ENCODE peak calls at places on chromosome 4, in five cellular contexts. M, F, R, P and V are unnamed samples. For H3K4me1, the result is how much of the 10 kb centered on the place peaks cover.

GRCh38 chr4:10196191-10196590 is 79.6 kb upstream of the WDR1 start:
- DNase-seq in P (no peak), M (no peak), R (no peak), F (no peak), V (no peak)

GRCh38 chr4:139454111-139454600 is at the start of gene RAB33B:
- DNase-seq in F (no peak), M (no peak), R (no peak), P (no peak), V (no peak)

GRCh38 chr4:65241257-65241997 is 428.9 kb downstream of the EPHA5 start:
- DNase-seq in F (peak), R (no peak), P (peak), M (no peak), V (no peak)

GRCh38 chr4:126533176-126533575 is 1099.6 kb upstream of the INTU start:
- DNase-seq in F (no peak), P (no peak), M (no peak), R (no peak), V (no peak)

GRCh38 chr4:155679343-155679742 is 12.7 kb downstream of the GUCY1A1 start:
- DNase-seq in F (no peak), R (no peak), M (peak), P (no peak), V (no peak)

GRCh38 chr4:83731609-83732008 is 195.7 kb downstream of the GPAT3 start:
- DNase-seq in R (no peak), F (no peak), M (peak), P (no peak), V (no peak)

GRCh38 chr4:82842593-82842992 is 44.0 kb upstream of the SCD5 start:
- DNase-seq in F (no peak), R (no peak), P (no peak), M (no peak), V (no peak)

GRCh38 chr4:17220816-17221215 is 291.1 kb downstream of the QDPR start:
- DNase-seq in F (no peak), R (no peak), M (no peak), P (no peak), V (no peak)

GRCh38 chr4:152079543-152080293 is 318.9 kb upstream of the GATB start:
- DNase-seq in F (no peak), P (no peak), M (no peak), R (no peak), V (peak)

GRCh38 chr4:181855307-181855706 is 387.9 kb upstream of the TENM3 start:
- DNase-seq in F (no peak), M (peak), P (no peak), R (no peak), V (no peak)

GRCh38 chr4:139922625-139923024 is 231.4 kb downstream of the MAML3 start:
- DNase-seq in F (no peak), P (no peak), R (no peak), M (no peak), V (no peak)

GRCh38 chr4:145481164-145481941 is at the start of gene SMAD1:
- DNase-seq in M (peak), P (peak), R (peak), F (peak), V (no peak)

GRCh38 chr4:146333187-146333894 is 119.0 kb downstream of the REELD1 start:
- DNase-seq in M (peak), P (no peak), R (no peak), F (no peak), V (no peak)

GRCh38 chr4:110550260-110550659 is 72.6 kb downstream of the PITX2 start:
- DNase-seq in F (no peak), M (peak), P (no peak), R (no peak), V (no peak)

GRCh38 chr4:37599092-37599800 is 86.9 kb downstream of the RELL1 start:
- DNase-seq in P (no peak), F (no peak), M (no peak), R (no peak), V (no peak)

GRCh38 chr4:150261571-150261970 is 183.3 kb downstream of the DCLK2 start:
- DNase-seq in R (no peak), P (no peak), F (no peak), M (peak), V (no peak)

GRCh38 chr4:184030764-184031163 is 125.7 kb downstream of the STOX2 start:
- DNase-seq in M (no peak), R (no peak), P (no peak), F (no peak), V (no peak)

GRCh38 chr4:182144621-182145359 is 98.4 kb upstream of the TENM3 start:
- DNase-seq in F (no peak), M (peak), R (no peak), P (peak), V (no peak)

GRCh38 chr4:125432078-125432477 is 117.3 kb downstream of the FAT4 start:
- DNase-seq in P (peak), M (no peak), R (no peak), F (no peak), V (no peak)

GRCh38 chr4:89305712-89306437 is 1.7 kb downstream of the GPRIN3 start:
- DNase-seq in R (no peak), M (peak), F (no peak), P (no peak), V (no peak)

GRCh38 chr4:162836773-162837172 is 329.9 kb downstream of the NAF1 start:
- DNase-seq in R (no peak), P (no peak), M (no peak), F (no peak), V (no peak)

DNA sequence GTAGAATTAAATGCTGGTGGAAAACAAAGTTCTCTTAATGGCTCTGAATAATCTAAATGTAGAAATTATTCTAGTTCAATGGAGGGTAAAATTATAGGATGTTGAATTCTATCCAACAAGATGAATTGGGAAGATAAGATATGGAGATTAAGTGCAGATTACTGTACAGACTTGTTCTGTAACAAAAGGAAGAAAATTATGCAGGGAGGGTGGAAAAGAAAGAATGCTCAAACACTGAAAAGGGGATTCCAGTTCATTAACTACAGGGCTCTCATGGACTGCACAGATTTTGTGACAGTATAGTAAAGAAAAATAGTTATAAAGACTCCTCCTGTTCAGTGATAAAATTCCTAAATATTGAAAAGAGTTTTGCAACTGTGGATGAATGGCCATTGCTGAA is 1794.0 kb upstream of the PCDH7 start:
- DNase-seq in F (no peak), R (no peak), P (no peak), M (no peak), V (no peak)
- H3K4me1 ChIP-seq in F (under half), R (under half), P (under half), M (under half), V (under half)

GRCh38 chr4:57040510-57040909 is 61.8 kb downstream of the POLR2B start:
- DNase-seq in P (no peak), R (no peak), F (no peak), M (no peak), V (no peak)

GRCh38 chr4:57048590-57049304 is 61.4 kb downstream of the IGFBP7 start:
- DNase-seq in R (no peak), P (no peak), M (peak), F (no peak), V (no peak)

GRCh38 chr4:57044279-57044678 is 65.6 kb downstream of the POLR2B start:
- DNase-seq in M (no peak), P (no peak), R (no peak), F (no peak), V (no peak)

GRCh38 chr4:57043304-57044251 is 64.9 kb downstream of the POLR2B start:
- DNase-seq in P (no peak), F (no peak), M (no peak), R (no peak), V (no peak)

GRCh38 chr4:57044996-57045395 is 65.2 kb downstream of the IGFBP7 start:
- DNase-seq in R (no peak), M (no peak), P (no peak), F (no peak), V (no peak)
- H3K27ac ChIP-seq in R (no peak), M (no peak), P (no peak), F (no peak), V (no peak)

GRCh38 chr4:141899103-141899502 is 262.7 kb downstream of the IL15 start:
- DNase-seq in M (no peak), P (no peak), F (no peak), R (no peak), V (no peak)

GRCh38 chr4:141900841-141901240 is 264.5 kb downstream of the IL15 start:
- DNase-seq in M (no peak), F (no peak), R (no peak), P (no peak), V (no peak)

GRCh38 chr4:141899541-141899940 is 263.2 kb downstream of the IL15 start:
- DNase-seq in P (no peak), F (no peak), M (no peak), R (no peak), V (no peak)

GRCh38 chr4:141896687-141897086 is 260.3 kb downstream of the IL15 start:
- DNase-seq in F (no peak), R (no peak), M (no peak), P (no peak), V (no peak)

DNA sequence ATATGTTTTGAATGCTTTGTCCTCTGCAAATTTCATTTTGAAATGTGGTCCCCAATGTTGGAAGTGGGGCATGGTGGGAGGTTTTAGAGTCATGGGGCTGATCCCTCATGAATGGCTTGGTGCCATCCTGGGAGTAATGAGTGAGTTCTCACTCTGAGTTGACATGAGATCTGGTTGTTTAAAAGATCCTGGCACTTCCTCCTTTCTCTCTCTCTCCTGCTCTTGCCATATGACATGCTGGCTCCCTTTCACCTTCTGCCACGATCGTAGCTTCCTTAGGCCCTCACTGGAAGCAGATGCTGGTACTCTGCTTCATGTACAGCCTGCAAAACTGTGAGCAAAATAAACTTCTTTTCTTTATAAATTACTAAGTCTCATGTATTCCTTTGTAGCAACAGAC is 262.0 kb downstream of the IL15 start:
- DNase-seq in P (no peak), F (no peak), R (no peak), M (no peak), V (no peak)
- H3K4me1 ChIP-seq in P (under half), F (under half), R (under half), M (under half), V (under half)

DNA sequence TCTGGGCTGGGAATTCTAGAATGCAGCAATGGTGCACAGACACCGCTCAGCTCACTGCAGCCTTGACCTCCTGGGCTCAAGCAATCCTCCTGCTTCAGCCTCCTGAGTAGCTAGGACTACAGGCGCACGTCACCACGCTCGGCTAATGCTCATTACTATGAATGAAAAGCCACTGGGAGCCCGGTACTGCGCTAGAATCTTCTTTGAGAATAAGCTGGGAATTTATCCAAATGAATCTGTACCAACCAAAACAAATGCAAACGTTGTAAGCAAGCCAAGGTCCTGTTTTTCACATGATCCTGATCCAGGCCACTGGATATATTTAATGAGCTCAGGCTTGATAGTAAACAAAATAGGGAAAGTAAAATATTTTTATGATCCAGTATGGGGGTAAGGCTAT is 105.0 kb downstream of the RBM47 start:
- DNase-seq in R (peak), P (no peak), F (no peak), M (no peak), V (no peak)
- H3K27ac ChIP-seq in R (peak), P (no peak), F (no peak), M (no peak), V (no peak)

DNA sequence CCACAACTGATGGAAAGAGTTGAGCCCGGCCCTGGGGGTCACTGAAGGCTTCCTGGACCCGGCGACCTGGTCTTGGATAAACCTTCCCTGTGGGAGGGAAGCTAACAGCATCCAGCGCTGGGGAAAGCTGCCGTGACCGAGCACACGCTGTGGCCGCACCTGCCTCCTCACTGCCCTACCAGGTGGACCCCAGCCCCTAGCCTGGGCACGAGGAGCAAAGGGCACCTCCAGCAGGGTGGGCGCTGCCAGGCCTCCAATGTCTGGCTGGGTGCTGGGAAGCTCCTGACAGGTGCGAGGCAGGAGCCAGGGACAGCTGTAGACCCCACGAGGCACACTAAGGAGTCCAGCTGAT is 7.9 kb downstream of the TADA2B start:
- DNase-seq in P (no peak), M (no peak), F (no peak), R (no peak), V (no peak)
- H3K4me1 ChIP-seq in P (under half), M (under half), F (half or more), R (half or more), V (under half)

GRCh38 chr4:176721459-176721858 is 71.3 kb downstream of the VEGFC start:
- DNase-seq in R (no peak), M (no peak), F (no peak), P (no peak), V (no peak)
- H3K27ac ChIP-seq in R (no peak), M (no peak), F (no peak), P (no peak), V (no peak)

GRCh38 chr4:112282860-112283667 is 2.6 kb downstream of the TIFA start:
- DNase-seq in F (no peak), M (no peak), P (no peak), R (no peak), V (no peak)
- H3K4me1 ChIP-seq in F (under half), M (under half), P (under half), R (under half), V (under half)

GRCh38 chr4:112083587-112084347 is 61.5 kb upstream of the FAM241A start:
- DNase-seq in P (no peak), F (no peak), M (peak), R (no peak), V (no peak)
- H3K27ac ChIP-seq in P (no peak), F (peak), M (peak), R (no peak), V (no peak)

GRCh38 chr4:54076673-54077072 is 12.3 kb upstream of the CHIC2 start:
- DNase-seq in F (no peak), R (no peak), M (no peak), P (no peak), V (no peak)

GRCh38 chr4:54082168-54082567 is 17.8 kb upstream of the CHIC2 start:
- DNase-seq in M (peak), P (no peak), R (peak), F (no peak), V (no peak)

GRCh38 chr4:54073481-54073880 is 9.1 kb upstream of the CHIC2 start:
- DNase-seq in R (no peak), M (peak), P (no peak), F (no peak), V (no peak)

DNA sequence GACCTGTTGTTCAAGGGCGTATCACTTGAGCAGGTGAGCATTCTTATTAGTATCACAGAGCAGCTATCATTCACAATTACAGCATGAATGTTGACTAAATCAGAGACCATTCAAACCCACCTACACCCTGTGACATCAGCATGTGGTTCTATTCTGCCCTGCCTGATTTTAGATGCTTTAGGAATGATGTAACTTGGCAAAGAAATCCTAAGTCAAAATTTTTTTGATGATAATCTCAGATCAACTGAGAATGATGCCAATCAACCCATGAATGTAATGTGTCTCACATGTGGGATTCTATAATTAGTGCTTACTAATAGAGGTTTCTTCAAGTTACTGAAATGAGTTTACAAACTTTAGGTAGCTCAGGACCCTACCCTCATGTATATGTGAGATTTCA is 13.4 kb upstream of the CHIC2 start:
- DNase-seq in R (no peak), P (no peak), F (no peak), M (peak), V (no peak)
- H3K4me1 ChIP-seq in R (under half), P (under half), F (under half), M (under half), V (under half)

GRCh38 chr4:1842993-1843448 is 12.9 kb downstream of the LETM1 start:
- DNase-seq in M (no peak), P (no peak), R (no peak), F (no peak), V (no peak)
- H3K27ac ChIP-seq in M (no peak), P (no peak), R (no peak), F (no peak), V (no peak)